ENCODE peak calls at places on chromosomes 5 and 9, in ten cellular contexts. Y is endothelial cell of umbilical vein, J is fibroblast of villous mesenchyme, P is AG04449, D is left ventricle myocardium inferior, E is AG04450, X is tibial nerve, A is fibroblast of lung, N is Peyer's patch, O is astrocyte of the spinal cord. B is an unnamed sample.

GRCh38 chr5:24644757-24645156 is at the start of gene CDH10:
- DNase-seq in Y (no peak), J (no peak), P (no peak), D (no peak), E (no peak), X (no peak), A (peak; percentile 2), N (no peak), O (peak; percentile 54), B (peak; percentile 12)

GRCh38 chr5:43409809-43410271 is 2.4 kb downstream of the CCL28 start:
- DNase-seq in Y (no peak), J (no peak), P (no peak), D (no peak), E (no peak), X (no peak), A (no peak), N (no peak), O (no peak), B (no peak)

GRCh38 chr9:128927731-128928411 is 7.1 kb downstream of the PHYHD1 start:
- DNase-seq in Y (peak; percentile 65), J (peak; percentile 54), P (no peak), D (peak; percentile 51), E (no peak), X (no peak), A (peak; percentile 51), N (peak; percentile 43), O (peak; percentile 45), B (peak; percentile 58)

GRCh38 chr5:79448336-79448735 is 65.6 kb downstream of the HOMER1 start:
- DNase-seq in Y (no peak), J (peak; percentile 19), P (peak; percentile 29), D (no peak), E (no peak), X (no peak), A (peak; percentile 39), N (no peak), O (peak; percentile 52), B (peak; percentile 85)

GRCh38 chr9:129712595-129713524 is 40.0 kb downstream of the PTGES start:
- DNase-seq in Y (no peak), J (peak; percentile 55), P (peak; percentile 76), D (no peak), E (peak; percentile 41), X (no peak), A (peak; percentile 29), N (no peak), O (peak; percentile 70), B (peak; percentile 64)

GRCh38 chr9:93084471-93084881 is 11.5 kb upstream of the CARD19 start:
- DNase-seq in Y (no peak), J (no peak), P (no peak), D (no peak), E (no peak), X (no peak), A (no peak), N (no peak), O (no peak), B (no peak)

GRCh38 chr9:131167146-131167692 is 41.8 kb downstream of the NUP214 start:
- DNase-seq in Y (no peak), J (no peak), P (no peak), D (no peak), E (no peak), X (no peak), A (no peak), N (no peak), O (no peak), B (no peak)

GRCh38 chr5:137300411-137301240 is 198.5 kb downstream of the SPOCK1 start:
- DNase-seq in Y (peak; percentile 94), J (peak; percentile 51), P (no peak), D (no peak), E (no peak), X (no peak), A (peak; percentile 41), N (no peak), O (peak; percentile 69), B (peak; percentile 53)

GRCh38 chr5:1930880-1931589 is 48.3 kb upstream of the IRX4 start:
- DNase-seq in Y (no peak), J (no peak), P (no peak), D (peak; percentile 37), E (no peak), X (no peak), A (no peak), N (no peak), O (no peak), B (no peak)

GRCh38 chr9:97856857-97857602 is 4.0 kb downstream of the FOXE1 start:
- DNase-seq in Y (no peak), J (no peak), P (no peak), D (no peak), E (no peak), X (no peak), A (no peak), N (no peak), O (no peak), B (no peak)

GRCh38 chr9:129885018-129885669 is 49.9 kb downstream of the USP20 start:
- DNase-seq in Y (peak; percentile 28), J (no peak), P (no peak), D (no peak), E (no peak), X (peak; percentile 42), A (no peak), N (peak; percentile 61), O (no peak), B (no peak)

GRCh38 chr5:15904894-15905805 is 274.4 kb downstream of the MARCHF11 start:
- DNase-seq in Y (no peak), J (peak; percentile 69), P (no peak), D (no peak), E (no peak), X (no peak), A (peak; percentile 79), N (no peak), O (no peak), B (peak; percentile 28)

GRCh38 chr9:136854842-136855460 is 2.8 kb downstream of the MAMDC4 start:
- DNase-seq in Y (no peak), J (no peak), P (no peak), D (peak; percentile 13), E (no peak), X (no peak), A (no peak), N (no peak), O (no peak), B (no peak)

GRCh38 chr5:31581498-31582099 is 49.5 kb downstream of the C5orf22 start:
- DNase-seq in Y (peak; percentile 32), J (peak; percentile 64), P (no peak), D (no peak), E (no peak), X (no peak), A (peak; percentile 66), N (no peak), O (peak; percentile 50), B (peak; percentile 73)

GRCh38 chr9:77472646-77473045 is 175.5 kb downstream of the GNA14 start:
- DNase-seq in Y (no peak), J (no peak), P (no peak), D (no peak), E (no peak), X (no peak), A (no peak), N (no peak), O (no peak), B (peak; percentile 29)

GRCh38 chr5:114658179-114658578 is 296.3 kb downstream of the KCNN2 start:
- DNase-seq in Y (no peak), J (peak; percentile 95), P (no peak), D (no peak), E (no peak), X (no peak), A (no peak), N (no peak), O (no peak), B (no peak)

GRCh38 chr5:67435007-67435406 is 238.4 kb upstream of the CD180 start:
- DNase-seq in Y (no peak), J (peak; percentile 15), P (no peak), D (no peak), E (no peak), X (no peak), A (no peak), N (no peak), O (no peak), B (no peak)

GRCh38 chr5:77120706-77121105 is 33.6 kb upstream of the ZBED3 start:
- DNase-seq in Y (no peak), J (no peak), P (no peak), D (no peak), E (no peak), X (no peak), A (no peak), N (no peak), O (no peak), B (no peak)

DNA sequence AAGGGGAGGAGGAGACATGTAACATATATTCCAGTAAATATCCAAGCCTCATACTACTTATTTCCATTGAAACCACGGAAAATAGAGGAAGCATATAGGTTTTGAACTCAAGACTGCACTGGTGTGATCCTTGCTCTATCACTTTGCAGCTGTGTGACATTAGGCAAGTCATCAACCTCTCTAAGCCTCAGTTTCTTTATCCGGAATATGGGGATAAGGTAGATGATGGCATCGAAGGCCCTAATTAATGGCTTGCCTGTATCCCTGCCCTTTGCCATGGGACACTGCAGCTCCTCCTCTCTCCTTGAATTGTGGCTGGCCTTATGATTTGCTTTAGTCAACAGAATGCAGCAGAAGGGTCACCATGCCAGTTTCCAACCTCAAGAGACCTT is 6.9 kb downstream of the SHB start:
- DNase-seq in Y (no peak), J (no peak), P (no peak), D (no peak), E (no peak), X (no peak), A (no peak), N (no peak), O (no peak), B (no peak)
- TF ChIP-seq CTCF in Y (no peak), J (no peak), P (no peak), D (no peak), E (no peak), X (no peak), A (no peak), N (no peak), O (no peak), B (no peak)

GRCh38 chr5:54523534-54523933 is 6.0 kb downstream of the SNX18 start:
- DNase-seq in Y (no peak), J (no peak), P (no peak), D (no peak), E (no peak), X (no peak), A (no peak), N (no peak), O (no peak), B (no peak)
- H3K4me3 ChIP-seq in Y (no peak overlapping the region), J (no peak overlapping the region), P (no peak overlapping the region), D (peak overlapping the region; percentile 42), E (peak overlapping the region; percentile 53), X (no peak overlapping the region), A (no peak overlapping the region), N (peak overlapping the region; percentile 12), O (no peak overlapping the region), B (peak overlapping the region; percentile 6)

DNA sequence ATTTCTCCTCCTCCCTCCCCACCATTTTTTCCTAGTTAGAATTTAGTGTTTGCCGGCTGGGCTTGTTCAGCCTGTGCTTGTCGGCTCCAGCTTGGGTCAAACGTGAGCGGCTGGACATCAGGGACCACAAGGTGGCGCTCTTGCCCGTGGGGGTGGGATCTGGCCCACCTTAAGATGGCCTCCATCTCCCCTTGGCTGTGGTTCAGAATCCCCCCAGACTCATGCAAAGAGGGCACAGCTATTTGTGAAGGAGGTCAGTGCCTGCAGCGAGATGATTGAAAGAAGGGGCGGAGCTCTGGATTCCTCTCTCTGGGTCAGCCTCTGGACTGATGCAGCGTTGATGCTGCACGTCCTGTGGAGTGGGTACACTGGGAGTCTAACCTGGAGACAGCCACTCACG is 283.3 kb upstream of the TUT7 start:
- DNase-seq in Y (peak; percentile 6), J (no peak), P (no peak), D (peak; percentile 16), E (no peak), X (no peak), A (peak; percentile 65), N (no peak), O (peak; percentile 66), B (peak; percentile 81)
- TF ChIP-seq CTCF in Y (peak; percentile 39), J (peak; percentile 64), P (peak; percentile 83), D (peak; percentile 52), E (peak; percentile 84), X (peak; percentile 52), A (peak; percentile 82), N (peak; percentile 16), O (peak; percentile 87), B (peak; percentile 98)

GRCh38 chr5:74517700-74518099 is 122.8 kb downstream of the ENC1 start:
- DNase-seq in Y (peak; percentile 82), J (peak; percentile 12), P (peak; percentile 58), D (no peak), E (peak; percentile 32), X (no peak), A (peak; percentile 72), N (no peak), O (peak; percentile 90), B (peak; percentile 73)
- H3K4me3 ChIP-seq in Y (no peak overlapping the region), J (no peak overlapping the region), P (no peak overlapping the region), D (no peak overlapping the region), E (no peak overlapping the region), X (no peak overlapping the region), A (no peak overlapping the region), N (no peak overlapping the region), O (no peak overlapping the region), B (no peak overlapping the region)